ENCODE peak calls at places on chromosomes 12 and 14, in four cellular contexts. G, T, L and Z are unnamed samples.

GRCh38 chr12:91529829-91530228 is 347.2 kb upstream of the DCN start:
- DNase-seq in L (peak; percentile 8), G (no peak), T (no peak), Z (peak; percentile 11)

GRCh38 chr12:89019439-89020120 is 332.7 kb downstream of the DUSP6 start:
- DNase-seq in T (peak; percentile 87), G (peak; percentile 92), L (peak; percentile 66), Z (peak; percentile 93)

GRCh38 chr12:47753021-47754001 is 5.4 kb downstream of the RAPGEF3 start:
- DNase-seq in T (no peak), L (no peak), G (peak; percentile 87), Z (no peak)

GRCh38 chr12:96236221-96236822 is 42.1 kb downstream of the ELK3 start:
- DNase-seq in T (no peak), G (no peak), L (peak; percentile 90), Z (peak; percentile 75)

GRCh38 chr14:89533761-89534160 is 116.7 kb upstream of the FOXN3 start:
- DNase-seq in T (no peak), L (no peak), G (no peak), Z (no peak)

GRCh38 chr14:21825147-21825743 is 151.6 kb upstream of the OR4E1 start:
- DNase-seq in L (no peak), G (peak; percentile 91), T (no peak), Z (peak; percentile 22)

GRCh38 chr12:57888407-57889157 is 42.1 kb upstream of the CTDSP2 start:
- DNase-seq in L (peak; percentile 80), G (peak; percentile 76), T (no peak), Z (peak; percentile 55)

GRCh38 chr14:56131865-56132830 is 13.9 kb downstream of the PELI2 start:
- DNase-seq in T (no peak), G (peak; percentile 24), L (no peak), Z (no peak)

GRCh38 chr12:123149828-123150272 is 1.0 kb downstream of the PITPNM2 start:
- DNase-seq in G (peak; percentile 17), T (no peak), L (no peak), Z (no peak)

GRCh38 chr14:93830753-93831461 is 42.6 kb upstream of the PRIMA1 start:
- DNase-seq in L (no peak), T (no peak), G (no peak), Z (no peak)

GRCh38 chr12:3810016-3810370 is 57.1 kb upstream of the CRACR2A start:
- DNase-seq in T (no peak), G (no peak), L (no peak), Z (no peak)

GRCh38 chr12:109927622-109928021 is 27.5 kb downstream of the TCHP start:
- DNase-seq in G (peak; percentile 74), T (no peak), L (no peak), Z (peak; percentile 57)

GRCh38 chr14:50351016-50351415 is 38.9 kb downstream of the DMAC2L start:
- DNase-seq in T (no peak), G (no peak), L (peak; percentile 71), Z (no peak)

GRCh38 chr14:106652494-106652893 is 1126.1 kb downstream of the TMEM121 start:
- DNase-seq in T (no peak), G (no peak), L (no peak), Z (no peak)

GRCh38 chr14:39219075-39219499 is 14.6 kb upstream of the MIA2 start:
- DNase-seq in L (peak; percentile 66), G (no peak), T (peak; percentile 41), Z (peak; percentile 91)

GRCh38 chr14:96077983-96078686 is 39.0 kb downstream of the C14orf132 start:
- DNase-seq in G (no peak), T (no peak), L (no peak), Z (no peak)

GRCh38 chr12:98513379-98514318 is 1.7 kb upstream of the TMPO start:
- DNase-seq in G (no peak), L (no peak), T (no peak), Z (no peak)

GRCh38 chr14:103905861-103906456 is 22.3 kb upstream of the TDRD9 start:
- DNase-seq in G (peak; percentile 68), L (no peak), T (no peak), Z (no peak)
- TF ChIP-seq CTCF in G (peak; percentile 59), L (no peak), T (peak; percentile 12), Z (peak; percentile 24)

GRCh38 chr12:77324763-77325468 is 259.5 kb upstream of the E2F7 start:
- DNase-seq in T (no peak), G (peak; percentile 94), L (peak; percentile 58), Z (peak; percentile 67)
- H3K4me3 ChIP-seq in T (peak overlapping the region; percentile 56), G (peak overlapping the region; percentile 83), L (peak overlapping the region; percentile 79), Z (peak overlapping the region; percentile 66)

GRCh38 chr12:121296618-121297476 is at the start of gene CAMKK2:
- DNase-seq in T (no peak), L (peak; percentile 54), G (peak; percentile 90), Z (peak; percentile 77)
- TF ChIP-seq CTCF in T (no peak), L (no peak), G (peak; percentile 13), Z (no peak)

GRCh38 chr14:20632831-20633771 is 8.4 kb downstream of the OR6S1 start:
- DNase-seq in G (peak; percentile 97), L (peak; percentile 73), T (peak; percentile 85), Z (peak; percentile 65)

GRCh38 chr14:20630340-20631022 is 11.0 kb downstream of the OR6S1 start:
- DNase-seq in T (peak; percentile 67), L (no peak), G (peak; percentile 85), Z (peak; percentile 52)

GRCh38 chr14:20632448-20632830 is 9.1 kb downstream of the OR6S1 start:
- DNase-seq in L (no peak), T (no peak), G (peak; percentile 42), Z (no peak)

GRCh38 chr14:20631023-20631820 is 10.3 kb downstream of the OR6S1 start:
- DNase-seq in T (no peak), G (peak; percentile 73), L (no peak), Z (peak; percentile 64)

GRCh38 chr14:20631821-20632389 is 9.6 kb downstream of the OR6S1 start:
- DNase-seq in L (peak; percentile 20), T (no peak), G (peak; percentile 68), Z (peak; percentile 72)
- H3K4me3 ChIP-seq in L (peak overlapping the region; percentile 63), T (peak overlapping the region; percentile 51), G (peak overlapping the region; percentile 74), Z (peak overlapping the region; percentile 49)

DNA sequence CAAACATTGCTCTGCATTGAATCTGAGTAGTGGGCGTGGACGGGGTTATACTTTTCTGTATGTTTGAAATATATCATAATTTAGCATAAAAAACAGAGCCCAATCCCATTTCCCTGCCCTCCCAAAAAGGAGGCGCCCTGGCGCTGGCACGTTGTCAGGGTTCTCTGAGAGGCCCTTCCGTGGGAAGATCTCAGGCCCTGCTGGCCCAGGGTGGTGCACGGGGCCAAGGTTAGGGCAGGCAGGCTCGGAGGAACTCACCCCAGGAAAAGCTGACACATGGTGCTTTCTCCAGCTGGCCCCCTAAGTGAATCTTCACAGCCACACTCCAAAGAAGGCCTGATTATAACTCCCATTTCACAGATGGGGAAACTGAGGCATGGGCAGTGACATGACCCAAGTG is 17.2 kb downstream of the DIO3 start:
- DNase-seq in L (no peak), T (no peak), G (no peak), Z (no peak)
- TF ChIP-seq CTCF in L (no peak), T (no peak), G (no peak), Z (no peak)

GRCh38 chr14:103552011-103552797 is 10.3 kb downstream of the BAG5 start:
- DNase-seq in L (peak; percentile 67), T (no peak), G (no peak), Z (peak; percentile 47)
- H3K4me3 ChIP-seq in L (no peak overlapping the region), T (no peak overlapping the region), G (no peak overlapping the region), Z (no peak overlapping the region)

GRCh38 chr14:31419179-31420012 is 954 bp downstream of the HEATR5A start:
- DNase-seq in L (peak; percentile 29), G (no peak), T (no peak), Z (peak; percentile 56)

GRCh38 chr14:31421200-31421599 is 850 bp upstream of the HEATR5A start:
- DNase-seq in T (no peak), L (no peak), G (no peak), Z (no peak)

GRCh38 chr14:31420013-31420318 is 384 bp downstream of the HEATR5A start:
- DNase-seq in G (peak; percentile 77), T (no peak), L (no peak), Z (no peak)

GRCh38 chr14:31418440-31418839 is 1.9 kb downstream of the HEATR5A start:
- DNase-seq in L (no peak), T (no peak), G (no peak), Z (no peak)

DNA sequence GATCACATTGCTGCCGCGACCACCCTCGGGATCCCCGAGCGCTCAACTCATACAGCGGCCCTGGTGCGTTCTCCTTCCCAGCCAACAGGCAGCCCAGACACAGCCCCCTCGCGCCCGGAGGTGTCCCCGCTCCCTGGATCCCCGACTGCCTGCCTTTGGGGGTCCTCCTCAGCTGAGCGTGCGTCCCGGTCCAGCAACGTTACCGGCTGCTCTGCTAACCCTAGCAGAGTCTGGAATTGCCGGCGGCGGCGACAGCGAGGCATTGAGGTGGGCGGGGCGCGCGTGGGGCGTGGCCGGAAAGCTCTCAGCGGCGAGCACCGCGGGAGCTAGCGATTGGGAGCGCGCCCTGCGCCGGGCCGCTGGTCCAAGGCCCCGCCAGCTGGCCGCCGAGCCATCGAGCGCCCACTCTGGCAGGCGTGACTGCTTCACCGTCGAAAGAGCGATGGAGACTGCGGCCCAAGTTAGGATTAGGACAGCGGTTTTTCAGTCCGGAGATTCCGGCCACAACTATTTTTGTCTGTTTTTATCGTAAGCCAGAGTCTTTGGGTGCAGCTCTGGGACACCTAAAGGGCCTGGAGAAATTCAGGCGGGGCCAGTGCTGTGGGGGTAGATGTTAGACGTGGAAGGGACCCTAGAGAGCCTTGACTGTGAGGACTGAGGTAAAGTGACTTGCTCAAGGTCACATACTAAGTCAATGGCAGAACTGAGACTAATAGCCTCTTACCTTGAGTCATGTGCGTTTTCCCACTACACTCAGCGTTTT is at the start of gene HEATR5A:
- DNase-seq in T (peak; percentile 65), L (peak; percentile 92), G (peak; percentile 96), Z (peak; percentile 97)
- TF ChIP-seq CTCF in T (no peak), L (no peak), G (peak; percentile 32), Z (peak; percentile 16)

GRCh38 chr12:26271889-26272492 is 76.6 kb downstream of the SSPN start:
- DNase-seq in L (peak; percentile 92), G (no peak), T (no peak), Z (peak; percentile 97)
- H3K4me3 ChIP-seq in L (no peak overlapping the region), G (no peak overlapping the region), T (no peak overlapping the region), Z (no peak overlapping the region)

DNA sequence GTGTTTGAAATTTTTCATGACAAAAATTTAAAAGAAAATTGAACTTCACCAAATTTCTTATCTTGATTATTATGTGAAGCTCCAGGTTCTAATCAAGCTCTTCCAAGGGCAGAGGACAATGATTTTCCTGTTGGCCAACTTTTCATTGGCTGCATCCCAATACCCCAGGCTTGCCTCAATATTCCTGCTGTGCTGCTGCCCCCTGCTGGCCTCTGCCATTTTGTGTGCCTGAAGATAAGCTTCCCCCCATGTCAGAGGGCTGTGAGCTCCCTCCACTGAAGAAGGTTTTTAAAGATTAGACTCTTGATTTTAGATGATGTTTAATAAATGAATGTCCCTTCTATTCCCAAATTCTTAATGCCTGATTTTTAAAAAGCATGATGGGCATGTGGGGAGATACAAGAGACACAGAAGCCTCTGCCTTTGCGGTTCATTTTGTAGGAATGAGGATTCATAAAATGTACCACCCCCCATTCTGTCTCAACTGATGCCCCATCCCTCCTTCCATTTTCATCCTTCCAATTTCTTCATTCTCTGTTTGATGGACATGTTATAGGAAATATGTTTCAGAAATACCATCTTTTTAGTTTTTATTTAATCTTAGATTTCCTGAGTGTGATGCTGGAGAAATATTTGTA is 76.7 kb upstream of the RGS6 start:
- DNase-seq in G (peak; percentile 88), T (peak; percentile 51), L (peak; percentile 30), Z (peak; percentile 84)
- TF ChIP-seq CTCF in G (peak; percentile 91), T (peak; percentile 88), L (peak; percentile 74), Z (peak; percentile 80)